ENCODE peak calls at places on chromosomes 16 and 17, in seven cellular contexts. One of them, this sample, is unnamed.

GRCh38 chr17:76014100-76014924 is 12.8 kb downstream of the EVPL start:
- DNase-seq in NCI-H1436: peak
- DNase-seq in stimulated activated CD8-positive, alpha-beta memory T cell treated with anti-CD3 and anti-CD28 coated beads, Interleukin-12 subunit alpha, Interleukin-12 subunit beta, amount 100 ng/mL, for 1 hour: peak
- DNase-seq in activated naive CD4-positive, alpha-beta T cell: peak
- DNase-seq in SW 1271: peak
- DNase-seq in esophagus squamous epithelium: no peak
- DNase-seq in mucosa of descending colon: peak
- DNase-seq in this sample: peak

GRCh38 chr17:44220211-44221071 is 966 bp upstream of the UBTF start:
- DNase-seq in NCI-H1436: no peak
- DNase-seq in SW 1271: no peak
- DNase-seq in activated naive CD4-positive, alpha-beta T cell: peak
- DNase-seq in mucosa of descending colon: peak
- DNase-seq in stimulated activated CD8-positive, alpha-beta memory T cell treated with anti-CD3 and anti-CD28 coated beads, Interleukin-12 subunit alpha, Interleukin-12 subunit beta, amount 100 ng/mL, for 1 hour: no peak
- DNase-seq in esophagus squamous epithelium: no peak
- DNase-seq in this sample: peak

GRCh38 chr17:58338907-58339774 is 10.5 kb upstream of the TSPOAP1 start:
- DNase-seq in NCI-H1436: no peak
- DNase-seq in SW 1271: no peak
- DNase-seq in stimulated activated CD8-positive, alpha-beta memory T cell treated with anti-CD3 and anti-CD28 coated beads, Interleukin-12 subunit alpha, Interleukin-12 subunit beta, amount 100 ng/mL, for 1 hour: no peak
- DNase-seq in mucosa of descending colon: peak
- DNase-seq in esophagus squamous epithelium: no peak
- DNase-seq in activated naive CD4-positive, alpha-beta T cell: no peak
- DNase-seq in this sample: peak

GRCh38 chr17:2855063-2855600 is 58.9 kb downstream of the RAP1GAP2 start:
- DNase-seq in esophagus squamous epithelium: no peak
- DNase-seq in NCI-H1436: no peak
- DNase-seq in activated naive CD4-positive, alpha-beta T cell: no peak
- DNase-seq in SW 1271: no peak
- DNase-seq in mucosa of descending colon: no peak
- DNase-seq in stimulated activated CD8-positive, alpha-beta memory T cell treated with anti-CD3 and anti-CD28 coated beads, Interleukin-12 subunit alpha, Interleukin-12 subunit beta, amount 100 ng/mL, for 1 hour: no peak
- DNase-seq in this sample: no peak

GRCh38 chr16:50675686-50676610 is 5.2 kb downstream of the SNX20 start:
- DNase-seq in activated naive CD4-positive, alpha-beta T cell: no peak
- DNase-seq in mucosa of descending colon: no peak
- DNase-seq in SW 1271: no peak
- DNase-seq in stimulated activated CD8-positive, alpha-beta memory T cell treated with anti-CD3 and anti-CD28 coated beads, Interleukin-12 subunit alpha, Interleukin-12 subunit beta, amount 100 ng/mL, for 1 hour: no peak
- DNase-seq in esophagus squamous epithelium: no peak
- DNase-seq in NCI-H1436: no peak
- DNase-seq in this sample: no peak

GRCh38 chr17:48510761-48511604 is 19.8 kb downstream of the HOXB1 start:
- DNase-seq in SW 1271: no peak
- DNase-seq in activated naive CD4-positive, alpha-beta T cell: no peak
- DNase-seq in mucosa of descending colon: no peak
- DNase-seq in esophagus squamous epithelium: no peak
- DNase-seq in NCI-H1436: no peak
- DNase-seq in stimulated activated CD8-positive, alpha-beta memory T cell treated with anti-CD3 and anti-CD28 coated beads, Interleukin-12 subunit alpha, Interleukin-12 subunit beta, amount 100 ng/mL, for 1 hour: no peak
- DNase-seq in this sample: no peak

GRCh38 chr16:53094013-53094630 is 39.3 kb downstream of the CHD9 start:
- DNase-seq in mucosa of descending colon: peak
- DNase-seq in stimulated activated CD8-positive, alpha-beta memory T cell treated with anti-CD3 and anti-CD28 coated beads, Interleukin-12 subunit alpha, Interleukin-12 subunit beta, amount 100 ng/mL, for 1 hour: no peak
- DNase-seq in SW 1271: peak
- DNase-seq in NCI-H1436: no peak
- DNase-seq in esophagus squamous epithelium: no peak
- DNase-seq in activated naive CD4-positive, alpha-beta T cell: no peak
- DNase-seq in this sample: peak

GRCh38 chr16:57260294-57260929 is 15.4 kb downstream of the ARL2BP start:
- DNase-seq in stimulated activated CD8-positive, alpha-beta memory T cell treated with anti-CD3 and anti-CD28 coated beads, Interleukin-12 subunit alpha, Interleukin-12 subunit beta, amount 100 ng/mL, for 1 hour: no peak
- DNase-seq in SW 1271: no peak
- DNase-seq in activated naive CD4-positive, alpha-beta T cell: no peak
- DNase-seq in esophagus squamous epithelium: no peak
- DNase-seq in mucosa of descending colon: no peak
- DNase-seq in NCI-H1436: no peak
- DNase-seq in this sample: peak

GRCh38 chr17:72826602-72827001 is 265.9 kb downstream of the SLC39A11 start:
- DNase-seq in activated naive CD4-positive, alpha-beta T cell: no peak
- DNase-seq in stimulated activated CD8-positive, alpha-beta memory T cell treated with anti-CD3 and anti-CD28 coated beads, Interleukin-12 subunit alpha, Interleukin-12 subunit beta, amount 100 ng/mL, for 1 hour: no peak
- DNase-seq in esophagus squamous epithelium: no peak
- DNase-seq in NCI-H1436: no peak
- DNase-seq in mucosa of descending colon: no peak
- DNase-seq in SW 1271: peak
- DNase-seq in this sample: no peak

This sample was measured in kidney.